ENCODE peak calls at places on chromosome 21, in five cellular contexts. One of them, this sample, is unnamed.

GRCh38 chr21:27645285-27645684 is 678.4 kb upstream of the ADAMTS5 start:
- DNase-seq in NCI-H774: no peak
- DNase-seq in activated T-cell treated with anti-CD3 and anti-CD28 coated beads, Interleukin-2, amount 50 U/mL, for 4 hours: no peak
- DNase-seq in NCI-H2171 treated with DMSO at 0.1 percent for 48 hours: no peak
- DNase-seq in occipital lobe: no peak
- DNase-seq in this sample: no peak

GRCh38 chr21:42653492-42654061 is at the start of gene PDE9A:
- DNase-seq in NCI-H774: no peak
- DNase-seq in activated T-cell treated with anti-CD3 and anti-CD28 coated beads, Interleukin-2, amount 50 U/mL, for 4 hours: peak
- DNase-seq in NCI-H2171 treated with DMSO at 0.1 percent for 48 hours: peak
- DNase-seq in occipital lobe: no peak
- DNase-seq in this sample: peak

GRCh38 chr21:37368536-37369279 is 2.1 kb downstream of the DYRK1A start:
- DNase-seq in NCI-H774: no peak
- DNase-seq in activated T-cell treated with anti-CD3 and anti-CD28 coated beads, Interleukin-2, amount 50 U/mL, for 4 hours: no peak
- DNase-seq in NCI-H2171 treated with DMSO at 0.1 percent for 48 hours: peak
- DNase-seq in occipital lobe: no peak
- DNase-seq in this sample: no peak

GRCh38 chr21:16239659-16240265 is 510.0 kb downstream of the USP25 start:
- DNase-seq in NCI-H774: no peak
- DNase-seq in activated T-cell treated with anti-CD3 and anti-CD28 coated beads, Interleukin-2, amount 50 U/mL, for 4 hours: no peak
- DNase-seq in NCI-H2171 treated with DMSO at 0.1 percent for 48 hours: no peak
- DNase-seq in occipital lobe: no peak
- DNase-seq in this sample: no peak

GRCh38 chr21:44836666-44837471 is 19.0 kb upstream of the SUMO3 start:
- DNase-seq in NCI-H774: no peak
- DNase-seq in activated T-cell treated with anti-CD3 and anti-CD28 coated beads, Interleukin-2, amount 50 U/mL, for 4 hours: no peak
- DNase-seq in NCI-H2171 treated with DMSO at 0.1 percent for 48 hours: peak
- DNase-seq in occipital lobe: no peak
- DNase-seq in this sample: no peak

GRCh38 chr21:19935459-19935858 is 1062.8 kb upstream of the NCAM2 start:
- DNase-seq in NCI-H774: no peak
- DNase-seq in activated T-cell treated with anti-CD3 and anti-CD28 coated beads, Interleukin-2, amount 50 U/mL, for 4 hours: no peak
- DNase-seq in NCI-H2171 treated with DMSO at 0.1 percent for 48 hours: no peak
- DNase-seq in occipital lobe: no peak
- DNase-seq in this sample: no peak

GRCh38 chr21:45390831-45391742 is 13.9 kb upstream of the COL18A1 start:
- DNase-seq in NCI-H774: no peak
- DNase-seq in activated T-cell treated with anti-CD3 and anti-CD28 coated beads, Interleukin-2, amount 50 U/mL, for 4 hours: no peak
- DNase-seq in NCI-H2171 treated with DMSO at 0.1 percent for 48 hours: no peak
- DNase-seq in occipital lobe: no peak
- DNase-seq in this sample: peak

GRCh38 chr21:31157756-31158155 is 119.5 kb upstream of the KRTAP19-8 start:
- DNase-seq in NCI-H774: no peak
- DNase-seq in activated T-cell treated with anti-CD3 and anti-CD28 coated beads, Interleukin-2, amount 50 U/mL, for 4 hours: no peak
- DNase-seq in NCI-H2171 treated with DMSO at 0.1 percent for 48 hours: no peak
- DNase-seq in occipital lobe: no peak
- DNase-seq in this sample: no peak

GRCh38 chr21:44487831-44488230 is 32.5 kb downstream of the LRRC3 start:
- DNase-seq in NCI-H774: no peak
- DNase-seq in activated T-cell treated with anti-CD3 and anti-CD28 coated beads, Interleukin-2, amount 50 U/mL, for 4 hours: peak
- DNase-seq in NCI-H2171 treated with DMSO at 0.1 percent for 48 hours: peak
- DNase-seq in occipital lobe: no peak
- DNase-seq in this sample: peak

GRCh38 chr21:28635541-28635940 is 357.1 kb downstream of the LTN1 start:
- DNase-seq in NCI-H774: no peak
- DNase-seq in activated T-cell treated with anti-CD3 and anti-CD28 coated beads, Interleukin-2, amount 50 U/mL, for 4 hours: no peak
- DNase-seq in NCI-H2171 treated with DMSO at 0.1 percent for 48 hours: no peak
- DNase-seq in occipital lobe: no peak
- DNase-seq in this sample: no peak

GRCh38 chr21:44643911-44644310 is 2.3 kb upstream of the KRTAP10-11 start:
- DNase-seq in NCI-H774: no peak
- DNase-seq in activated T-cell treated with anti-CD3 and anti-CD28 coated beads, Interleukin-2, amount 50 U/mL, for 4 hours: no peak
- DNase-seq in NCI-H2171 treated with DMSO at 0.1 percent for 48 hours: no peak
- DNase-seq in occipital lobe: no peak
- DNase-seq in this sample: no peak

GRCh38 chr21:27759091-27759659 is 792.3 kb upstream of the ADAMTS5 start:
- DNase-seq in NCI-H774: no peak
- DNase-seq in activated T-cell treated with anti-CD3 and anti-CD28 coated beads, Interleukin-2, amount 50 U/mL, for 4 hours: no peak
- DNase-seq in NCI-H2171 treated with DMSO at 0.1 percent for 48 hours: no peak
- DNase-seq in occipital lobe: peak
- DNase-seq in this sample: no peak

GRCh38 chr21:45256021-45256911 is 31.4 kb downstream of the POFUT2 start:
- DNase-seq in NCI-H774: no peak
- DNase-seq in activated T-cell treated with anti-CD3 and anti-CD28 coated beads, Interleukin-2, amount 50 U/mL, for 4 hours: no peak
- DNase-seq in NCI-H2171 treated with DMSO at 0.1 percent for 48 hours: no peak
- DNase-seq in occipital lobe: no peak
- DNase-seq in this sample: no peak

GRCh38 chr21:19565587-19565986 is 1162.0 kb upstream of the TMPRSS15 start:
- DNase-seq in NCI-H774: no peak
- DNase-seq in activated T-cell treated with anti-CD3 and anti-CD28 coated beads, Interleukin-2, amount 50 U/mL, for 4 hours: no peak
- DNase-seq in NCI-H2171 treated with DMSO at 0.1 percent for 48 hours: no peak
- DNase-seq in occipital lobe: no peak
- DNase-seq in this sample: no peak

GRCh38 chr21:35932232-35932911 is 128.0 kb downstream of the SETD4 start:
- DNase-seq in NCI-H774: no peak
- DNase-seq in activated T-cell treated with anti-CD3 and anti-CD28 coated beads, Interleukin-2, amount 50 U/mL, for 4 hours: no peak
- DNase-seq in NCI-H2171 treated with DMSO at 0.1 percent for 48 hours: no peak
- DNase-seq in occipital lobe: peak
- DNase-seq in this sample: peak

GRCh38 chr21:15221799-15222386 is 157.1 kb upstream of the NRIP1 start:
- DNase-seq in NCI-H774: no peak
- DNase-seq in activated T-cell treated with anti-CD3 and anti-CD28 coated beads, Interleukin-2, amount 50 U/mL, for 4 hours: no peak
- DNase-seq in NCI-H2171 treated with DMSO at 0.1 percent for 48 hours: no peak
- DNase-seq in occipital lobe: no peak
- DNase-seq in this sample: no peak

GRCh38 chr21:25838809-25839208 is 104.0 kb downstream of the GABPA start:
- DNase-seq in NCI-H774: no peak
- DNase-seq in activated T-cell treated with anti-CD3 and anti-CD28 coated beads, Interleukin-2, amount 50 U/mL, for 4 hours: no peak
- DNase-seq in NCI-H2171 treated with DMSO at 0.1 percent for 48 hours: peak
- DNase-seq in occipital lobe: no peak
- DNase-seq in this sample: no peak

GRCh38 chr21:44926364-44927101 is 5.8 kb upstream of the ITGB2 start:
- DNase-seq in NCI-H774: no peak
- DNase-seq in activated T-cell treated with anti-CD3 and anti-CD28 coated beads, Interleukin-2, amount 50 U/mL, for 4 hours: no peak
- DNase-seq in NCI-H2171 treated with DMSO at 0.1 percent for 48 hours: no peak
- DNase-seq in occipital lobe: no peak
- DNase-seq in this sample: no peak

GRCh38 chr21:46117586-46118304 is 19.8 kb downstream of the COL6A2 start:
- DNase-seq in NCI-H774: no peak
- DNase-seq in activated T-cell treated with anti-CD3 and anti-CD28 coated beads, Interleukin-2, amount 50 U/mL, for 4 hours: peak
- DNase-seq in NCI-H2171 treated with DMSO at 0.1 percent for 48 hours: no peak
- DNase-seq in occipital lobe: no peak
- DNase-seq in this sample: peak

GRCh38 chr21:15772654-15773053 is 42.9 kb downstream of the USP25 start:
- DNase-seq in NCI-H774: no peak
- DNase-seq in activated T-cell treated with anti-CD3 and anti-CD28 coated beads, Interleukin-2, amount 50 U/mL, for 4 hours: no peak
- DNase-seq in NCI-H2171 treated with DMSO at 0.1 percent for 48 hours: no peak
- DNase-seq in occipital lobe: no peak
- DNase-seq in this sample: no peak

GRCh38 chr21:42505090-42505726 is 8.4 kb upstream of the SLC37A1 start:
- DNase-seq in NCI-H774: no peak
- DNase-seq in activated T-cell treated with anti-CD3 and anti-CD28 coated beads, Interleukin-2, amount 50 U/mL, for 4 hours: no peak
- DNase-seq in NCI-H2171 treated with DMSO at 0.1 percent for 48 hours: no peak
- DNase-seq in occipital lobe: no peak
- DNase-seq in this sample: no peak

GRCh38 chr21:41678944-41679343 is 87.9 kb downstream of the RIPK4 start:
- DNase-seq in NCI-H774: peak
- DNase-seq in activated T-cell treated with anti-CD3 and anti-CD28 coated beads, Interleukin-2, amount 50 U/mL, for 4 hours: no peak
- DNase-seq in NCI-H2171 treated with DMSO at 0.1 percent for 48 hours: peak
- DNase-seq in occipital lobe: peak
- DNase-seq in this sample: no peak

GRCh38 chr21:36079010-36079649 is 9.3 kb downstream of the CBR1 start:
- DNase-seq in NCI-H774: no peak
- DNase-seq in activated T-cell treated with anti-CD3 and anti-CD28 coated beads, Interleukin-2, amount 50 U/mL, for 4 hours: peak
- DNase-seq in NCI-H2171 treated with DMSO at 0.1 percent for 48 hours: no peak
- DNase-seq in occipital lobe: no peak
- DNase-seq in this sample: peak

GRCh38 chr21:46605759-46606426 is 1.0 kb upstream of the S100B start:
- DNase-seq in NCI-H774: no peak
- DNase-seq in activated T-cell treated with anti-CD3 and anti-CD28 coated beads, Interleukin-2, amount 50 U/mL, for 4 hours: peak
- DNase-seq in NCI-H2171 treated with DMSO at 0.1 percent for 48 hours: no peak
- DNase-seq in occipital lobe: no peak
- DNase-seq in this sample: no peak

GRCh38 chr21:42471716-42472330 is 24.2 kb downstream of the RSPH1 start:
- DNase-seq in NCI-H774: no peak
- DNase-seq in activated T-cell treated with anti-CD3 and anti-CD28 coated beads, Interleukin-2, amount 50 U/mL, for 4 hours: no peak
- DNase-seq in NCI-H2171 treated with DMSO at 0.1 percent for 48 hours: no peak
- DNase-seq in occipital lobe: no peak
- DNase-seq in this sample: no peak

GRCh38 chr21:45551316-45551715 is 9.1 kb upstream of the SLC19A1 start:
- DNase-seq in NCI-H774: peak
- DNase-seq in activated T-cell treated with anti-CD3 and anti-CD28 coated beads, Interleukin-2, amount 50 U/mL, for 4 hours: peak
- DNase-seq in NCI-H2171 treated with DMSO at 0.1 percent for 48 hours: no peak
- DNase-seq in occipital lobe: no peak
- DNase-seq in this sample: no peak

GRCh38 chr21:43588957-43589356 is 70.3 kb downstream of the HSF2BP start:
- DNase-seq in NCI-H774: no peak
- DNase-seq in activated T-cell treated with anti-CD3 and anti-CD28 coated beads, Interleukin-2, amount 50 U/mL, for 4 hours: no peak
- DNase-seq in NCI-H2171 treated with DMSO at 0.1 percent for 48 hours: no peak
- DNase-seq in occipital lobe: no peak
- DNase-seq in this sample: no peak

GRCh38 chr21:27104749-27105439 is 138.0 kb upstream of the ADAMTS5 start:
- DNase-seq in NCI-H774: no peak
- DNase-seq in activated T-cell treated with anti-CD3 and anti-CD28 coated beads, Interleukin-2, amount 50 U/mL, for 4 hours: no peak
- DNase-seq in NCI-H2171 treated with DMSO at 0.1 percent for 48 hours: peak
- DNase-seq in occipital lobe: no peak
- DNase-seq in this sample: no peak

GRCh38 chr21:42143111-42143510 is 72.0 kb downstream of the UMODL1 start:
- DNase-seq in NCI-H774: no peak
- DNase-seq in activated T-cell treated with anti-CD3 and anti-CD28 coated beads, Interleukin-2, amount 50 U/mL, for 4 hours: no peak
- DNase-seq in NCI-H2171 treated with DMSO at 0.1 percent for 48 hours: no peak
- DNase-seq in occipital lobe: no peak
- DNase-seq in this sample: no peak

This sample was measured in activated naive CD4-positive, alpha-beta T cell treated with anti-CD3 and anti-CD28 coated beads, Interleukin-2, amount 50 U/mL, for 16 hours.